ENCODE peak calls at places on chromosomes 4 and X, in five cellular contexts. M is osteoblast, B is lung, H is pancreas, P is Peyer's patch. Y is an unnamed sample.

GRCh38 chr4:93184093-93184492 is 644.5 kb upstream of the ATOH1 start:
- DNase-seq in M (no peak), B (no peak), P (no peak), H (no peak), Y (no peak)

GRCh38 chrX:1462110-1462509 is 9.4 kb upstream of the ASMTL start:
- DNase-seq in B (no peak), P (no peak), M (no peak), H (no peak), Y (no peak)

GRCh38 chr4:144757969-144758368 is 112.0 kb downstream of the HHIP start:
- DNase-seq in B (no peak), P (no peak), M (no peak), H (no peak), Y (no peak)

GRCh38 chr4:179880756-179881155 is 2362.4 kb upstream of the TENM3 start:
- DNase-seq in M (no peak), H (no peak), P (no peak), B (no peak), Y (no peak)

GRCh38 chr4:119585771-119586170 is 42.8 kb downstream of the PDE5A start:
- DNase-seq in P (no peak), B (no peak), H (no peak), M (no peak), Y (no peak)

GRCh38 chr4:74237425-74237966 is 70.8 kb upstream of the EPGN start:
- DNase-seq in H (no peak), P (no peak), B (no peak), M (no peak), Y (no peak)

GRCh38 chrX:153634236-153634635 is 12.8 kb upstream of the DUSP9 start:
- DNase-seq in M (peak; percentile 70), P (no peak), H (no peak), B (no peak), Y (no peak)

GRCh38 chrX:70504772-70505450 is 60.3 kb downstream of the DLG3 start:
- DNase-seq in P (no peak), B (no peak), M (no peak), H (no peak), Y (no peak)

GRCh38 chr4:184416913-184417734 is 57.2 kb downstream of the IRF2 start:
- DNase-seq in M (no peak), H (no peak), P (peak; percentile 47), B (no peak), Y (no peak)

GRCh38 chrX:43564953-43565352 is 91.1 kb upstream of the MAOA start:
- DNase-seq in H (no peak), M (no peak), B (no peak), P (no peak), Y (no peak)

GRCh38 chrX:56728321-56728720 is 722 bp upstream of the NBDY start:
- DNase-seq in H (no peak), B (no peak), P (no peak), M (no peak), Y (no peak)

GRCh38 chr4:139913398-139913990 is 240.5 kb downstream of the MAML3 start:
- DNase-seq in P (no peak), H (peak; percentile 32), M (no peak), B (no peak), Y (no peak)

GRCh38 chr4:147498031-147498700 is 17.3 kb downstream of the EDNRA start:
- DNase-seq in B (no peak), M (peak; percentile 36), H (no peak), P (no peak), Y (no peak)

GRCh38 chrX:20445109-20445508 is 178.4 kb upstream of the RPS6KA3 start:
- DNase-seq in B (no peak), M (no peak), P (no peak), H (no peak), Y (no peak)

GRCh38 chr4:122742933-122743829 is 10.7 kb downstream of the BBS12 start:
- DNase-seq in H (no peak), P (no peak), B (no peak), M (no peak), Y (no peak)

GRCh38 chrX:37350034-37350365 is 836 bp downstream of the PRRG1 start:
- DNase-seq in H (peak; percentile 3), P (no peak), B (no peak), M (peak; percentile 25), Y (no peak)

GRCh38 chr4:152024881-152025280 is 264.1 kb upstream of the GATB start:
- DNase-seq in P (no peak), H (no peak), B (no peak), M (no peak), Y (no peak)

GRCh38 chr4:184315675-184316359 is 98.1 kb upstream of the ENPP6 start:
- DNase-seq in P (no peak), B (no peak), M (no peak), H (no peak), Y (no peak)

GRCh38 chr4:108971473-108971872 is 208.6 kb upstream of the ETNPPL start:
- DNase-seq in M (no peak), H (no peak), P (no peak), B (no peak), Y (no peak)

GRCh38 chr4:71231073-71231752 is 107.6 kb upstream of the SLC4A4 start:
- DNase-seq in B (peak; percentile 90), H (peak; percentile 68), M (no peak), P (no peak), Y (peak; percentile 96)

GRCh38 chrX:149962859-149963757 is 24.8 kb upstream of the EOLA2 start:
- DNase-seq in P (peak; percentile 20), B (peak; percentile 51), M (peak; percentile 30), H (peak; percentile 18), Y (peak; percentile 51)

GRCh38 chr4:175380841-175381240 is 431.2 kb downstream of the GPM6A start:
- DNase-seq in H (no peak), P (no peak), M (no peak), B (no peak), Y (no peak)

GRCh38 chr4:104128850-104129213 is 365.9 kb downstream of the CXXC4 start:
- DNase-seq in H (peak; percentile 19), P (no peak), M (no peak), B (no peak), Y (no peak)

GRCh38 chr4:137998666-137999429 is 243.3 kb downstream of the SLC7A11 start:
- DNase-seq in M (peak; percentile 10), P (no peak), B (no peak), H (no peak), Y (no peak)

GRCh38 chr4:61763682-61764081 is 563.6 kb downstream of the ADGRL3 start:
- DNase-seq in B (no peak), P (no peak), H (no peak), M (no peak), Y (no peak)

GRCh38 chrX:153685751-153686676 is 1.7 kb upstream of the SLC6A8 start:
- DNase-seq in P (no peak), M (peak; percentile 85), H (no peak), B (no peak), Y (no peak)

GRCh38 chrX:102546818-102547493 is 30.4 kb upstream of the TMSB15A start:
- DNase-seq in H (no peak), M (peak; percentile 49), B (no peak), P (no peak), Y (no peak)
- H3K4me3 ChIP-seq in H (no peak overlapping the region), M (peak overlapping the region; percentile 61), B (no peak overlapping the region), P (no peak overlapping the region), Y (no peak overlapping the region)

DNA sequence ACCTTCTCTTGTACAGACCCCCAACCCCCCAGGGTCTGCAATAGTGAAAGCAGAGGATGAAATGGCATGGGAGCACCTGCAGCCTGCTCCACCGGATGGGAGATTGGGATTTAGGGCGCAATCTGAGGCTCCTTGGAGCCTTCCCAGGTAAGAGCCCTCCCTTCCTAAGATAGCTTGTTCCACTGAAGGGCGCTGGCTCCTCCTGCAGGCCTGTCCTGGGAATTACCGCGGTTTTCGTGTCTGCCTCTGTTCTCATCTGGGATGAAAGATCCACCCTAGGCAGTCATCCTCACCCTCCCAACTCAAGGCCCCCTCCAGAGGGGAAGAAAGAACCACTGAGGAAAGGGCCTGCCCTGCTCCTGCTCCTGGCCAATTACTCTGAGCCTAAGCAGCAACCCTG is 547.6 kb downstream of the SMARCA1 start:
- DNase-seq in P (no peak), H (peak; percentile 5), M (no peak), B (no peak), Y (peak; percentile 44)
- H3K4me3 ChIP-seq in P (no peak overlapping the region), H (no peak overlapping the region), M (no peak overlapping the region), B (no peak overlapping the region), Y (no peak overlapping the region)

GRCh38 chr4:165651901-165652300 is 221.1 kb upstream of the TLL1 start:
- DNase-seq in H (no peak), M (no peak), B (no peak), P (no peak), Y (no peak)

GRCh38 chr4:165662341-165662740 is 210.7 kb upstream of the TLL1 start:
- DNase-seq in P (no peak), M (no peak), H (no peak), B (no peak), Y (no peak)

GRCh38 chr4:165654556-165654955 is 218.5 kb upstream of the TLL1 start:
- DNase-seq in B (no peak), H (no peak), P (no peak), M (no peak), Y (no peak)

GRCh38 chr4:165656829-165657467 is 216.1 kb upstream of the TLL1 start:
- DNase-seq in M (no peak), P (no peak), H (no peak), B (no peak), Y (no peak)

DNA sequence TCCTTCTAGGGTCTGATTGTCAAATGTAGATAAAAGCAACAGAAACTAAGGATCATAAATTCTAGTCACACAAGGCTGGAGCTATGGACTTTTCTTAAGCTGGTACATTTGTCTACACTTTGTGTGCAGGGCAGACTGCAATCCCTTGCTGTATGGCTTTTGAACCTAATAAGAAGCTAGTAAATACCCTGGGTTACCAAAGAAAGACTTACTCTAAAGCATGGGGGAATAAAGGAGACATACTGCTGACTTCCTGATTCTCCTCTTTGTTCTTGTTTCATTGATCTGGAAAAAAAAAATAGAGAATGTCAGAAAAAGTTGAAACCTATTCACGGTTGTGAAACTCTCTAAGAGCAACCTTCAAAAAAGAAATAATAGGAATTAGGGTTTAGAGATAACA is 216.6 kb upstream of the TLL1 start:
- DNase-seq in P (no peak), H (no peak), B (no peak), M (no peak), Y (no peak)
- H3K4me3 ChIP-seq in P (no peak overlapping the region), H (no peak overlapping the region), B (no peak overlapping the region), M (no peak overlapping the region), Y (no peak overlapping the region)

GRCh38 chrX:15158736-15159406 is 111.0 kb downstream of the ASB9 start:
- DNase-seq in H (no peak), P (no peak), B (no peak), M (no peak), Y (no peak)
- H3K4me3 ChIP-seq in H (no peak overlapping the region), P (no peak overlapping the region), B (no peak overlapping the region), M (no peak overlapping the region), Y (no peak overlapping the region)

DNA sequence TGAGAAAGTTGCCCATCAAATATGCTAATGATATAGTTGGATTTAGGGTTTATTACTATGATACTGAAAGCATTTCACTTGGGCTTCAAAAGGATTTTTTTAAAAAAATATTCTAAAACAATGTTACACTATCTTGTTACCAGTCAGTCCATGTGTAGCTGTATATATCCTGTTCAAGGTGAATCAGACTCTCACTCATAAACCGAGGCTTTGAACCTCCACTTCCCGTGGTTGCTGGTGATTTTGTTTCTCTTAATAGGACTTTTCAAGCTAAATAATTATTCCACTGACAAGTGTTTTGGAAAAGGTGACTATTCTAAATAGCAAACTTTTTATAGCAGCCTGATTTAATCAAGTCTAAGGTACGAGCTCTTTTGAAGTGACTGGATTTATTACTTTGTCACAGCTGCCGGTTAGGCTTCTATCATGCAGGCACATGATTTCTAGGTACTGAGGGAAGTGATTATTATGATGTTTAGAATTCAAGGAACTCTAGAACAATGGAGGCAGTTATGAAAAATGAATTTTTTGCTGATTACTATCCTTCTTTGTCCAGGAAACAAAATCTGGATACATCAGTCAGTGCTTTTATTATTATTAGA is 287.7 kb downstream of the KCTD8 start:
- DNase-seq in P (no peak), B (no peak), H (no peak), M (no peak), Y (no peak)
- H3K4me3 ChIP-seq in P (no peak overlapping the region), B (no peak overlapping the region), H (no peak overlapping the region), M (no peak overlapping the region), Y (no peak overlapping the region)

Y was measured in right lobe of liver.